ENCODE peak calls at places on chromosomes 7 and 10, in five cellular contexts. B, H, N, T and F are unnamed samples.

GRCh38 chr7:41915861-41916260 is 213.0 kb upstream of the INHBA start:
- DNase-seq in B (no peak), H (no peak), N (no peak), T (no peak), F (no peak)

GRCh38 chr10:53422223-53422888 is 649.8 kb upstream of the MBL2 start:
- DNase-seq in B (no peak), H (no peak), N (no peak), T (no peak), F (no peak)

GRCh38 chr7:29488977-29489376 is 74.7 kb upstream of the PRR15 start:
- DNase-seq in B (no peak), H (peak; percentile 81), N (no peak), T (peak; percentile 92), F (no peak)

GRCh38 chr10:514137-514671 is 175.3 kb downstream of the DIP2C start:
- DNase-seq in B (peak; percentile 50), H (peak; percentile 70), N (peak; percentile 48), T (no peak), F (no peak)

GRCh38 chr10:110460111-110460809 is 37.4 kb upstream of the DUSP5 start:
- DNase-seq in B (no peak), H (peak; percentile 32), N (peak; percentile 35), T (peak; percentile 16), F (peak; percentile 47)

GRCh38 chr7:47672267-47672920 is 90.5 kb upstream of the TNS3 start:
- DNase-seq in B (no peak), H (no peak), N (no peak), T (no peak), F (peak; percentile 26)

GRCh38 chr10:99318048-99318447 is 11.1 kb upstream of the CNNM1 start:
- DNase-seq in B (no peak), H (no peak), N (no peak), T (no peak), F (no peak)

GRCh38 chr10:128102480-128103228 is 23.6 kb downstream of the MKI67 start:
- DNase-seq in B (no peak), H (no peak), N (no peak), T (no peak), F (no peak)

GRCh38 chr7:105677803-105678583 is 96.7 kb upstream of the EFCAB10 start:
- DNase-seq in B (no peak), H (no peak), N (peak; percentile 38), T (no peak), F (peak; percentile 44)

GRCh38 chr10:78424721-78425120 is 391.1 kb downstream of the RPS24 start:
- DNase-seq in B (no peak), H (peak; percentile 48), N (no peak), T (no peak), F (no peak)

GRCh38 chr10:27153855-27154198 is 357 bp downstream of the YME1L1 start:
- DNase-seq in B (no peak), H (peak; percentile 16), N (no peak), T (peak; percentile 18), F (no peak)

GRCh38 chr7:101696-102376 is 90.5 kb upstream of the FAM20C start:
- DNase-seq in B (no peak), H (no peak), N (no peak), T (peak; percentile 22), F (no peak)

GRCh38 chr10:48599830-48600134 is 5.1 kb downstream of the ARHGAP22 start:
- DNase-seq in B (no peak), H (no peak), N (no peak), T (no peak), F (no peak)

GRCh38 chr10:44394696-44395383 is 9.9 kb upstream of the CXCL12 start:
- DNase-seq in B (no peak), H (no peak), N (no peak), T (no peak), F (no peak)

GRCh38 chr7:127209886-127210285 is 42.9 kb downstream of the GRM8 start:
- DNase-seq in B (no peak), H (no peak), N (no peak), T (no peak), F (no peak)

GRCh38 chr7:158019726-158020705 is 567.6 kb downstream of the PTPRN2 start:
- DNase-seq in B (peak; percentile 25), H (no peak), N (no peak), T (no peak), F (no peak)

GRCh38 chr7:100163871-100164270 is 4.5 kb downstream of the GAL3ST4 start:
- DNase-seq in B (no peak), H (no peak), N (no peak), T (no peak), F (no peak)

GRCh38 chr7:100166966-100167911 is 1.2 kb downstream of the GAL3ST4 start:
- DNase-seq in B (peak; percentile 27), H (no peak), N (no peak), T (no peak), F (no peak)

GRCh38 chr7:100167912-100168323 is 499 bp downstream of the GAL3ST4 start:
- DNase-seq in B (peak; percentile 50), H (no peak), N (no peak), T (no peak), F (no peak)

GRCh38 chr7:100169147-100169850 is 882 bp upstream of the GAL3ST4 start:
- DNase-seq in B (peak; percentile 24), H (no peak), N (no peak), T (no peak), F (no peak)

GRCh38 chr7:100166317-100166940 is 2.0 kb downstream of the GAL3ST4 start:
- DNase-seq in B (peak; percentile 45), H (no peak), N (no peak), T (no peak), F (no peak)
- H3K27me3 ChIP-seq in B (no peaks in the 10 kb centered on the region), H (peaks cover 4% of the 10 kb centered on the region), N (peaks cover 9% of the 10 kb centered on the region), T (peaks cover 4% of the 10 kb centered on the region), F (peaks cover 1% of the 10 kb centered on the region)

GRCh38 chr7:101782476-101782875 is 35.0 kb upstream of the CUX1 start:
- DNase-seq in B (no peak), H (no peak), N (no peak), T (no peak), F (no peak)
- TF ChIP-seq CTCF in B (no peak), H (no peak), N (no peak), T (no peak), F (no peak)

GRCh38 chr10:29820890-29821398 is 186.2 kb upstream of the SVIL start:
- DNase-seq in B (no peak), H (no peak), N (peak; percentile 60), T (no peak), F (no peak)
- H3K4me3 ChIP-seq in B (no peak overlapping the region), H (no peak overlapping the region), N (no peak overlapping the region), T (no peak overlapping the region), F (no peak overlapping the region)

GRCh38 chr7:129189661-129190310 is 1.4 kb downstream of the SMO start:
- DNase-seq in B (no peak), H (no peak), N (no peak), T (no peak), F (no peak)
- H3K27me3 ChIP-seq in B (no peaks in the 10 kb centered on the region), H (no peaks in the 10 kb centered on the region), N (no peaks in the 10 kb centered on the region), T (no peaks in the 10 kb centered on the region), F (no peaks in the 10 kb centered on the region)

GRCh38 chr10:130215918-130216205 is 79.7 kb downstream of the GLRX3 start:
- DNase-seq in B (peak; percentile 2), H (no peak), N (no peak), T (no peak), F (no peak)

GRCh38 chr10:130213286-130214080 is 77.3 kb downstream of the GLRX3 start:
- DNase-seq in B (no peak), H (no peak), N (no peak), T (no peak), F (no peak)

GRCh38 chr10:130214431-130214830 is 78.2 kb downstream of the GLRX3 start:
- DNase-seq in B (peak; percentile 7), H (no peak), N (no peak), T (no peak), F (no peak)

GRCh38 chr10:130212736-130213135 is 76.5 kb downstream of the GLRX3 start:
- DNase-seq in B (no peak), H (no peak), N (no peak), T (no peak), F (no peak)

DNA sequence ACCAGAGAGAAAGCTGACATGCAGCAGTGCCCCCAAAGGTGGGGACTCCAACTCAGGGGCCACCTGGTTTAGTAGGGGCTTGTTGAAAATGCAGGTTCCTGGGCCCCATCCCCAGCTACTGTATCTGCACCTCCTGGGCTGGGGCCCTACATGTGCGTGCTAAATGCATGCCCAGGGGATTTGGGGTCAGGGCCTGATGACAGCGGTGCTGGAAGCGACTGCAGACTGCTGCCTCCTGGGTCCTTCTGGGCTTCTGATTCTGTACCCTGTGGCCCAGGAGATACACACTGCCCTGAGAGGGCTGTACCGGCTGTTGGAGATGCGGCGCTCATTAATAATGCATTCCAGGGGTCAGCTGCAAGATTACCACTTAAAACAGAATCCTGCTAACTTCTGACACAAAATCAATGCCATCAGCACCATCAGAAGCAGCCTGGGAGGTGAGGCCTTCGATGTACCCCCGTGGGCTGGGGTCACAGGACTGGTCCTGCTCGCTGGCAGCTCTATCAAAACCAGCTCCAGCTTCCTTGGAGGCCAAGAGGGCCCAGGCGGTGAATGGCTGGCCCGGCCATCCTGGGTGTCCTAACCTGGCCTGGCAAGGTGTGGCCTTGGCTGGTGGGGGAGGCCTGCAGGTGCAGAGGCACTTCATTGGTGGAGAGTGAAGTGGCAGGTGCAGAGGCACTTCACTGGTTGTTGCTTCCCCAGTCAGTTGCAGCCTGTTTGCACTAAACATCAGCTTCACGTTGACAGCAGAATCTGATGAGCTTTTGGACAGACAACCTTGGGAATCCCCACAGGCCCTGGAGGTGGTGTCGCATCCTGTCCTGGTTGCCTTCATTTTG is 79.1 kb downstream of the GLRX3 start:
- DNase-seq in B (peak; percentile 30), H (no peak), N (no peak), T (no peak), F (no peak)
- TF ChIP-seq CTCF in B (no peak), H (no peak), N (no peak), T (no peak), F (no peak)